ENCODE peak calls at places on chromosome 1, in five cellular contexts. One of them, this sample, is unnamed.

GRCh38 chr1:101004061-101004460 is 21.5 kb downstream of the DPH5 start:
- DNase-seq in GM23248: peak; percentile 54
- DNase-seq in heart right ventricle: no peak
- DNase-seq in adipocyte: peak; percentile 89
- DNase-seq in tibial nerve: no peak
- DNase-seq in this sample: no peak

GRCh38 chr1:95640746-95641145 is 406.7 kb downstream of the RWDD3 start:
- DNase-seq in GM23248: no peak
- DNase-seq in heart right ventricle: peak; percentile 59
- DNase-seq in adipocyte: no peak
- DNase-seq in tibial nerve: no peak
- DNase-seq in this sample: no peak

GRCh38 chr1:193729429-193729828 is 543.0 kb upstream of the B3GALT2 start:
- DNase-seq in GM23248: peak; percentile 2
- DNase-seq in heart right ventricle: no peak
- DNase-seq in adipocyte: no peak
- DNase-seq in tibial nerve: no peak
- DNase-seq in this sample: no peak

GRCh38 chr1:46524843-46525242 is 26.6 kb downstream of the KNCN start:
- DNase-seq in GM23248: no peak
- DNase-seq in heart right ventricle: no peak
- DNase-seq in adipocyte: no peak
- DNase-seq in tibial nerve: no peak
- DNase-seq in this sample: no peak

GRCh38 chr1:178310685-178311105 is 186.1 kb downstream of the CLEC20A start:
- DNase-seq in GM23248: peak; percentile 88
- DNase-seq in heart right ventricle: no peak
- DNase-seq in adipocyte: peak; percentile 96
- DNase-seq in tibial nerve: no peak
- DNase-seq in this sample: no peak

GRCh38 chr1:109769335-109770078 is 5.8 kb upstream of the EPS8L3 start:
- DNase-seq in GM23248: peak; percentile 94
- DNase-seq in heart right ventricle: no peak
- DNase-seq in adipocyte: peak; percentile 43
- DNase-seq in tibial nerve: peak; percentile 3
- DNase-seq in this sample: no peak

GRCh38 chr1:39081266-39082139 is 55.4 kb downstream of the NDUFS5 start:
- DNase-seq in GM23248: peak; percentile 55
- DNase-seq in heart right ventricle: no peak
- DNase-seq in adipocyte: peak; percentile 65
- DNase-seq in tibial nerve: no peak
- DNase-seq in this sample: no peak

GRCh38 chr1:218439541-218440295 is 94.6 kb downstream of the TGFB2 start:
- DNase-seq in GM23248: peak; percentile 57
- DNase-seq in heart right ventricle: peak; percentile 21
- DNase-seq in adipocyte: no peak
- DNase-seq in tibial nerve: no peak
- DNase-seq in this sample: peak; percentile 45

GRCh38 chr1:184433928-184434502 is 47.2 kb downstream of the C1orf21 start:
- DNase-seq in GM23248: no peak
- DNase-seq in heart right ventricle: no peak
- DNase-seq in adipocyte: no peak
- DNase-seq in tibial nerve: no peak
- DNase-seq in this sample: no peak

DNA sequence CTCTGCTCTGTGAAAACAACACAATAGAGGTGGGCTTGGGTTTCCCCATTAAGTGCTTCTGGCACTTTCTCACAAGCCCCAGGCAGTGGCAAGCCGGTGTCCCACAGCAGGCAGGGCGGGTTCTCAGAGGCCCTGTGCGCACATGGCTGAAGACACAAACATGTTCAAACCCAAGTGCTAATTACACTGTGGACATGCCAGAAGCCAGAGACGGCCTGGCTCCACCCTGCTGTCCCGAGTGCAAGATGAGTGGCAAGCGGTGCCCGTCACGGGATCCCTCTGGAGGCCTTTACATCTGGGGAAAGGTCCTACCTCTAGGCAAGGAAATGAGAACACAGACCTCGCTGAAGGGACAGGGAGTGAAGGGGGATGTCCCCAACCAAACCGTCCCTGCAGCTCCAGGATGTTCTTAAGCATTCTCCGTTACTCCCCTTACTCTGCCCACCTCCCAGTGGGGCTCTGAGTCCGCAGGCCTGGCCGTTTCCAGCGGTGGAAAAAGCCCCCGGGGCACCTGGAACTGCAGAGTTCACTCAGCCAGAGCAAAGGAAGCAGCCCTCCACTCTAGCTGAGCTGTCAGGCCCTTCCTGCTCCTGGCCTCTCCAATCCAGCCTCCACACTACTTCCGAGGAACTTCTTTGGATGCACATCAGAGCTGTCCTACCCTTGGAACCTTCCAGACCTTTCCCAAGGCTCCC is 57.4 kb downstream of the SLC66A1 start:
- DNase-seq in GM23248: no peak
- DNase-seq in heart right ventricle: no peak
- DNase-seq in adipocyte: no peak
- DNase-seq in tibial nerve: no peak
- DNase-seq in this sample: no peak
- H3K36me3 ChIP-seq in GM23248: peaks cover 5% of the 10 kb centered on the region
- H3K36me3 ChIP-seq in heart right ventricle: peaks cover 72% of the 10 kb centered on the region
- H3K36me3 ChIP-seq in adipocyte: peaks cover 15% of the 10 kb centered on the region
- H3K36me3 ChIP-seq in tibial nerve: no peaks in the 10 kb centered on the region
- H3K36me3 ChIP-seq in this sample: no peaks in the 10 kb centered on the region

GRCh38 chr1:183038333-183038876 is 15.2 kb downstream of the LAMC1 start:
- DNase-seq in GM23248: no peak
- DNase-seq in heart right ventricle: no peak
- DNase-seq in adipocyte: no peak
- DNase-seq in tibial nerve: no peak
- DNase-seq in this sample: no peak
- H3K4me1 ChIP-seq in GM23248: peaks cover 48% of the 10 kb centered on the region
- H3K4me1 ChIP-seq in heart right ventricle: peaks cover 86% of the 10 kb centered on the region
- H3K4me1 ChIP-seq in adipocyte: peaks cover 67% of the 10 kb centered on the region
- H3K4me1 ChIP-seq in tibial nerve: peaks cover 95% of the 10 kb centered on the region
- H3K4me1 ChIP-seq in this sample: peaks cover 15% of the 10 kb centered on the region

GRCh38 chr1:152148051-152148450 is 11.0 kb downstream of the RPTN start:
- DNase-seq in GM23248: no peak
- DNase-seq in heart right ventricle: no peak
- DNase-seq in adipocyte: no peak
- DNase-seq in tibial nerve: no peak
- DNase-seq in this sample: no peak
- H3K9me3 ChIP-seq in GM23248: no peaks in the 10 kb centered on the region
- H3K9me3 ChIP-seq in heart right ventricle: peaks cover 16% of the 10 kb centered on the region
- H3K9me3 ChIP-seq in adipocyte: peaks cover 13% of the 10 kb centered on the region
- H3K9me3 ChIP-seq in tibial nerve: peaks cover 4% of the 10 kb centered on the region
- H3K9me3 ChIP-seq in this sample: peaks cover 15% of the 10 kb centered on the region

GRCh38 chr1:24905979-24906720 is 23.9 kb downstream of the RUNX3 start:
- DNase-seq in GM23248: no peak
- DNase-seq in heart right ventricle: no peak
- DNase-seq in adipocyte: no peak
- DNase-seq in tibial nerve: no peak
- DNase-seq in this sample: peak; percentile 53

GRCh38 chr1:24908591-24909259 is 21.4 kb downstream of the RUNX3 start:
- DNase-seq in GM23248: no peak
- DNase-seq in heart right ventricle: no peak
- DNase-seq in adipocyte: no peak
- DNase-seq in tibial nerve: no peak
- DNase-seq in this sample: no peak

GRCh38 chr1:24904731-24905354 is 25.2 kb downstream of the RUNX3 start:
- DNase-seq in GM23248: no peak
- DNase-seq in heart right ventricle: no peak
- DNase-seq in adipocyte: no peak
- DNase-seq in tibial nerve: no peak
- DNase-seq in this sample: peak; percentile 14

GRCh38 chr1:24905355-24905978 is 24.6 kb downstream of the RUNX3 start:
- DNase-seq in GM23248: no peak
- DNase-seq in heart right ventricle: no peak
- DNase-seq in adipocyte: no peak
- DNase-seq in tibial nerve: no peak
- DNase-seq in this sample: peak; percentile 56

GRCh38 chr1:24906760-24907490 is 23.2 kb downstream of the RUNX3 start:
- DNase-seq in GM23248: no peak
- DNase-seq in heart right ventricle: no peak
- DNase-seq in adipocyte: no peak
- DNase-seq in tibial nerve: no peak
- DNase-seq in this sample: no peak
- H3K36me3 ChIP-seq in GM23248: no peaks in the 10 kb centered on the region
- H3K36me3 ChIP-seq in heart right ventricle: peaks cover 37% of the 10 kb centered on the region
- H3K36me3 ChIP-seq in adipocyte: no peaks in the 10 kb centered on the region
- H3K36me3 ChIP-seq in tibial nerve: no peaks in the 10 kb centered on the region
- H3K36me3 ChIP-seq in this sample: no peaks in the 10 kb centered on the region

GRCh38 chr1:99685516-99686180 is 39.7 kb downstream of the PALMD start:
- DNase-seq in GM23248: peak; percentile 92
- DNase-seq in heart right ventricle: peak; percentile 88
- DNase-seq in adipocyte: peak; percentile 95
- DNase-seq in tibial nerve: peak; percentile 66
- DNase-seq in this sample: peak; percentile 87
- H3K4me1 ChIP-seq in GM23248: peaks cover 27% of the 10 kb centered on the region
- H3K4me1 ChIP-seq in heart right ventricle: peaks cover 66% of the 10 kb centered on the region
- H3K4me1 ChIP-seq in adipocyte: peaks cover 41% of the 10 kb centered on the region
- H3K4me1 ChIP-seq in tibial nerve: peaks cover 24% of the 10 kb centered on the region
- H3K4me1 ChIP-seq in this sample: peaks cover 4% of the 10 kb centered on the region

DNA sequence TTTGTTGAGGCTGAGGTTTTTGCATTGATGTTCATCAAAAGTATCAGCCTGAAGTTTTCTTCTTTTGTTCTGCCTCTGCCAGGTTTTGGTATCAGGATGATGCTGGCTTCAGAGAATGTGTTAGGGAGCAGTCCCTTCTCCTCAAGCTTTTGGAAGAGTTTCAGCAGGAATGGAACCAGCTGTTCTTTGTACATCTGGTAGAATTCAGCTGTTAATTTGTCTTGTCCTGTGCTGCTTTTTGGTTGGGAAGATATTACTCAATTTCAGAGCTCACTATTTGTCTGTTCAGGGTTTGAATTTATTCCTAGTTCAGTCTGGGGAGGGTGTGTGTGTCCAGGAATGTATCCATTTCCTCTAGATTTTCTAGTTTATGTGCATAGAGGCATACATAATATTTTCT is 12.8 kb downstream of the ZNF678 start:
- DNase-seq in GM23248: no peak
- DNase-seq in heart right ventricle: no peak
- DNase-seq in adipocyte: peak; percentile 6
- DNase-seq in tibial nerve: no peak
- DNase-seq in this sample: no peak
- H3K9me3 ChIP-seq in GM23248: no peaks in the 10 kb centered on the region
- H3K9me3 ChIP-seq in heart right ventricle: no peaks in the 10 kb centered on the region
- H3K9me3 ChIP-seq in adipocyte: peaks cover 16% of the 10 kb centered on the region
- H3K9me3 ChIP-seq in tibial nerve: no peaks in the 10 kb centered on the region
- H3K9me3 ChIP-seq in this sample: no peaks in the 10 kb centered on the region

This sample was measured in tibial artery.